ENCODE peak calls at places on chromosomes 12 and 14, in seven cellular contexts. H is adipocyte, U is RWPE2, F is uterus, V is astrocyte of the spinal cord, D is lower leg skin, W is A549. T is an unnamed sample.
A peak's percentile ranks its signal among the peaks of the same experiment; 100 is the strongest.

GRCh38 chr12:130948136-130948535 is 5.6 kb upstream of the ADGRD1 start:
- DNase-seq in H (no peak), D (no peak), V (no peak), W (no peak), U (no peak), F (no peak), T (no peak)

GRCh38 chr12:2844786-2845185 is 10.0 kb upstream of the NRIP2 start:
- DNase-seq in H (no peak), V (no peak), U (no peak), W (no peak), D (no peak), F (no peak), T (no peak)

GRCh38 chr14:92712654-92713051 is 35.8 kb downstream of the LGMN start:
- DNase-seq in U (peak; percentile 51), W (no peak), D (no peak), H (no peak), V (no peak), F (no peak), T (no peak)

GRCh38 chr12:24901975-24902461 is 46.9 kb downstream of the BCAT1 start:
- DNase-seq in U (no peak), W (no peak), V (peak; percentile 42), D (peak; percentile 78), F (no peak), H (no peak), T (no peak)

GRCh38 chr14:53367631-53368030 is 214.5 kb upstream of the DDHD1 start:
- DNase-seq in D (no peak), W (no peak), U (no peak), H (peak; percentile 76), V (no peak), F (no peak), T (peak; percentile 73)

GRCh38 chr14:56189306-56189705 is 71.1 kb downstream of the PELI2 start:
- DNase-seq in H (peak; percentile 63), W (peak; percentile 39), D (no peak), U (no peak), F (peak; percentile 84), V (peak; percentile 68), T (peak; percentile 37)

GRCh38 chr12:105031061-105031807 is 45.1 kb downstream of the NOPCHAP1 start:
- DNase-seq in F (no peak), H (no peak), D (no peak), V (no peak), U (no peak), W (no peak), T (no peak)

GRCh38 chr14:68404652-68405183 is 388.1 kb downstream of the ZFP36L1 start:
- DNase-seq in H (no peak), U (no peak), W (no peak), D (no peak), V (no peak), F (no peak), T (no peak)

GRCh38 chr12:76847260-76847659 is 31.6 kb downstream of the CSRP2 start:
- DNase-seq in F (no peak), W (no peak), V (no peak), D (no peak), U (no peak), H (no peak), T (no peak)

GRCh38 chr14:98022541-98023520 is 1225.6 kb downstream of the VRK1 start:
- DNase-seq in W (no peak), D (no peak), V (no peak), H (no peak), F (no peak), U (no peak), T (no peak)

GRCh38 chr14:62251237-62251636 is 489.0 kb downstream of the SNAPC1 start:
- DNase-seq in H (no peak), W (no peak), V (no peak), D (no peak), F (no peak), U (no peak), T (no peak)

GRCh38 chr14:95156153-95156764 is 1.1 kb downstream of the DICER1 start:
- DNase-seq in D (no peak), W (no peak), F (no peak), H (peak; percentile 46), U (no peak), V (peak; percentile 28), T (no peak)

GRCh38 chr12:22729431-22729830 is 104.5 kb downstream of the ETNK1 start:
- DNase-seq in V (no peak), H (no peak), W (no peak), F (no peak), U (no peak), D (no peak), T (no peak)
- H3K4me3 ChIP-seq in V (no peak overlapping the region), H (peak overlapping the region; percentile 77), W (no peak overlapping the region), F (no peak overlapping the region), U (no peak overlapping the region), D (no peak overlapping the region), T (peak overlapping the region; percentile 22)

DNA sequence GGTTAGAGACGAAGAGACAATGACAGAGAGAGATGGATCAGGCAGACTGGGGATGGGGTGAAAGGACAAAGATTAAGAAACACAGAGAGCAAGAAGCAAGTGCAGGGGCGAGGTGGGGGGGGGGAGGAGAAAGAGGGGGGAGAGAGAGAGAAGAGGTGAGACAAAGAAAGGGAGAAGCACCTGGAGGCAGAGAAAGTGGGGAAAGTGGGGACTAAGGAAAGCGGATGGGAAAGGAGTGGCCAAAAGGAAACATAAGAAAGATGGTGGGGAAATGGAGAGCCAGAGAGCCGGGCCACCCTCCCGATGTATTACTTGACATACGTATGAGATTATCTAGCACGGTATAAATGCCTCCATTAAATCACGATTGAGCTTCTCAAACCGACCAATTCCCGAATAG is 18.5 kb upstream of the TBX3 start:
- DNase-seq in H (no peak), F (no peak), U (no peak), W (no peak), V (no peak), D (no peak), T (no peak)
- H3K4me3 ChIP-seq in H (no peak overlapping the region), F (no peak overlapping the region), U (no peak overlapping the region), W (no peak overlapping the region), V (no peak overlapping the region), D (no peak overlapping the region), T (no peak overlapping the region)

GRCh38 chr12:55929306-55929791 is 1.6 kb upstream of the DGKA start:
- DNase-seq in U (no peak), F (no peak), D (peak; percentile 86), V (no peak), W (no peak), H (no peak), T (no peak)
- H3K4me3 ChIP-seq in U (no peak overlapping the region), F (no peak overlapping the region), D (no peak overlapping the region), V (no peak overlapping the region), W (no peak overlapping the region), H (no peak overlapping the region), T (no peak overlapping the region)

GRCh38 chr12:119671070-119671469 is 3.1 kb downstream of the PRKAB1 start:
- DNase-seq in H (no peak), D (no peak), U (no peak), W (no peak), F (no peak), V (no peak), T (no peak)
- H3K4me3 ChIP-seq in H (no peak overlapping the region), D (no peak overlapping the region), U (no peak overlapping the region), W (no peak overlapping the region), F (no peak overlapping the region), V (no peak overlapping the region), T (no peak overlapping the region)

DNA sequence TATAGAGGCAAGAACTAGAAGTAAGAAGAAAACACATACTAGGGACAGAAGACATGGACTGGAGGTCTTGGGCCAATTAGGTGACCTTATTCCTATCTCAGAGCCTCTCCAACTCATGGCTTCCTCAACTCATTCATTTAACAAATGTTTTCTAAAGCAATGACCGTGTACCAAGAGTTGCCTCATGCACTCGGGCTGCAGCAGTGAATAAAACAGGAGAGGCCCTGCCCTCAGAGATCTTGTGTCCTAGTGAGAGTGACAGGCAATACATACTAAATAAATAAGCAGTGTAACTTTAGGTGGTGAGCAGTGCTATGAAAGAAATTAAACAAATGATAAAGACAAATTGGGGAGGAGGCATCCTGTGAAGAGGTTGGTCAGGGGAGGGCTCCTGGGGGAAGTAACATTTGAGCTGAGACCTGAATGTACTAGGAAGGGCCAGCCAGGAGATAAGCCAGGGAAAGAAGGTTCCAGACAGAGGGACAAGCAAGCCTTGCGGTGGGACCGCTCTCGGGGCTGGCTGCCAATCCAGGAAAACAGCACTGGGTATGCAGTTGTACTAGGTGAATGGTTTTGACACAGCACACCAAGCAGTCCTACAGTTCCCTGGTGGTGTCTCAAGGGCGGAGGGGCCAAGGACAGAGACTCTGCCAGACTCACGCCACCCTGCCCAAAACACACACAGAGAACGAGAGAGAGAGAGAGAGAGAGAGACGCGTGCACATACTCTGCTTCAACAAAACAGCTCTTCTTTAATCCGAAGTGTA is 1.3 kb downstream of the NINJ2 start:
- DNase-seq in U (no peak), W (no peak), V (no peak), F (no peak), H (no peak), D (peak; percentile 84), T (no peak)
- H3K4me3 ChIP-seq in U (no peak overlapping the region), W (no peak overlapping the region), V (no peak overlapping the region), F (no peak overlapping the region), H (peak overlapping the region; percentile 79), D (no peak overlapping the region), T (no peak overlapping the region)

GRCh38 chr12:57753938-57754337 is 965 bp upstream of the MARCHF9 start:
- DNase-seq in U (no peak), W (no peak), F (no peak), V (no peak), D (no peak), H (no peak), T (no peak)
- H3K4me3 ChIP-seq in U (no peak overlapping the region), W (no peak overlapping the region), F (no peak overlapping the region), V (no peak overlapping the region), D (no peak overlapping the region), H (no peak overlapping the region), T (no peak overlapping the region)

DNA sequence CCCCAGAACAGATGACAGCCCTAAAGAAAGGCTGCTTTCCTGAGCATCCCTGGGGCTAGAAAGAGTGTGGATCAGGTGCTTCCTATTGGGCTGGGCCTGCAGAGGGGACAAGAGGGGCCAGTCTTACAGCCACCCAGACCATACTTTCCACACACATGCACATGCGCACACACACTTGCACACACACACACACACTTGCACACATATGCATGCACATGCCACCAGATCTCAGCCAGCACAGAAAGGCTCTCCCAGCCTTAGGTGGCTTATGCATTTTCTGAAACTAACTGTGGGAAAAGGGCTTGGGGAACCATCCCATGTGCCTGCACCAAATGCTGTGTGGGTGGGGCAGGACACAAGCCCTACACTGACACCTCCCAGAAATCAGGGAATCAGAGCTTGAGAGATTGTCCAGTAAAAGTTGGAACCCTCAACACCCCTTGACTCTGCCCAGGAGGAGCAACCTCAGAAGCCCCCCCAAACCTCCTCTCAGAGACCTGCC is 2.5 kb upstream of the DIO3 start:
- DNase-seq in U (no peak), D (no peak), V (no peak), F (no peak), H (no peak), W (no peak), T (no peak)
- H3K4me3 ChIP-seq in U (no peak overlapping the region), D (no peak overlapping the region), V (no peak overlapping the region), F (peak overlapping the region; percentile 74), H (peak overlapping the region; percentile 79), W (no peak overlapping the region), T (no peak overlapping the region)

DNA sequence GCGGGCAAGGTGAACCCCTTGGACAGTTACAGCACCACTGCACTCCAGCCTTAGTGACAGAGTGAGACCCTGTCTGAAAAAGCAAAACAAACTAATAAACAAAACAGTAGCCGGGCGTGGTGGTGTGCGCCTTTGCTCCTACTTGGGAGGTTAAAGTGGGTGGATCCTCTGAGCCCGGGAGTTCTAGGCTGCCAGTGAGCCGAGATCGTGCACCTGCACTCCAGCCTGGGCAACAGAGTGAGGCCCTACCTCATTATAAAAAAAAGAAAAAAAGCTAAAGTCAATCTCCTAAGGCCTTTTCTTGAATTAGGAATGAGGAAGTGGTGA is 24.7 kb upstream of the SPTLC2 start:
- DNase-seq in W (no peak), F (no peak), D (no peak), V (no peak), U (no peak), H (no peak), T (no peak)
- H3K4me3 ChIP-seq in W (no peak overlapping the region), F (no peak overlapping the region), D (no peak overlapping the region), V (no peak overlapping the region), U (no peak overlapping the region), H (peak overlapping the region; percentile 76), T (no peak overlapping the region)

T was measured in skeletal muscle cell.